ENCODE peak calls at places on chromosomes 13 and 19, in five cellular contexts. M is fibroblast of lung, B is PC-3, U is tibial nerve, S is body of pancreas. I is an unnamed sample.

GRCh38 chr19:53538378-53539109 is 599 bp downstream of the ZNF331 start:
- DNase-seq in M (no peak), B (peak; percentile 8), U (no peak), S (no peak), I (no peak)

GRCh38 chr19:53772943-53773342 is 51.2 kb downstream of the NLRP12 start:
- DNase-seq in M (peak; percentile 56), B (peak; percentile 87), U (peak; percentile 82), S (peak; percentile 60), I (peak; percentile 6)

GRCh38 chr13:97141564-97142005 is 80.5 kb upstream of the MBNL2 start:
- DNase-seq in M (peak; percentile 86), B (peak; percentile 92), U (peak; percentile 21), S (peak; percentile 72), I (no peak)

GRCh38 chr13:77000475-77000874 is 8.6 kb downstream of the CLN5 start:
- DNase-seq in M (peak; percentile 51), B (peak; percentile 48), U (no peak), S (no peak), I (no peak)

GRCh38 chr13:80276371-80277289 is 64.3 kb downstream of the SPRY2 start:
- DNase-seq in M (no peak), B (peak; percentile 9), U (peak; percentile 9), S (no peak), I (no peak)

GRCh38 chr13:107585466-107585865 is 629.9 kb downstream of the LIG4 start:
- DNase-seq in M (peak; percentile 44), B (no peak), U (no peak), S (peak; percentile 16), I (no peak)

GRCh38 chr13:37925878-37926473 is 56.4 kb upstream of the TRPC4 start:
- DNase-seq in M (no peak), B (no peak), U (no peak), S (no peak), I (no peak)

GRCh38 chr13:93915269-93915809 is 564.1 kb downstream of the DCT start:
- DNase-seq in M (peak; percentile 46), B (no peak), U (no peak), S (no peak), I (peak; percentile 34)

GRCh38 chr13:24716011-24716410 is 35.8 kb downstream of the ATP12A start:
- DNase-seq in M (no peak), B (no peak), U (no peak), S (no peak), I (no peak)
- H3K36me3 ChIP-seq in M (no peaks in the 10 kb centered on the region), B (no peaks in the 10 kb centered on the region), U (no peaks in the 10 kb centered on the region), S (no peaks in the 10 kb centered on the region), I (no peaks in the 10 kb centered on the region)

GRCh38 chr13:67771106-67771505 is 541.0 kb upstream of the PCDH9 start:
- DNase-seq in M (no peak), B (no peak), U (no peak), S (no peak), I (no peak)
- TF ChIP-seq CTCF in M (no peak), B (no peak), U (no peak), S (no peak), I (no peak)

GRCh38 chr19:41902594-41902993 is 19.6 kb downstream of the ARHGEF1 start:
- DNase-seq in M (no peak), B (no peak), U (no peak), S (no peak), I (no peak)

GRCh38 chr19:41903161-41903953 is 20.4 kb downstream of the ARHGEF1 start:
- DNase-seq in M (no peak), B (no peak), U (no peak), S (no peak), I (no peak)

GRCh38 chr19:41905273-41906002 is 22.5 kb downstream of the ARHGEF1 start:
- DNase-seq in M (no peak), B (no peak), U (no peak), S (no peak), I (no peak)

GRCh38 chr19:41906271-41906670 is 22.0 kb downstream of the ERFL start:
- DNase-seq in M (no peak), B (no peak), U (no peak), S (no peak), I (no peak)

DNA sequence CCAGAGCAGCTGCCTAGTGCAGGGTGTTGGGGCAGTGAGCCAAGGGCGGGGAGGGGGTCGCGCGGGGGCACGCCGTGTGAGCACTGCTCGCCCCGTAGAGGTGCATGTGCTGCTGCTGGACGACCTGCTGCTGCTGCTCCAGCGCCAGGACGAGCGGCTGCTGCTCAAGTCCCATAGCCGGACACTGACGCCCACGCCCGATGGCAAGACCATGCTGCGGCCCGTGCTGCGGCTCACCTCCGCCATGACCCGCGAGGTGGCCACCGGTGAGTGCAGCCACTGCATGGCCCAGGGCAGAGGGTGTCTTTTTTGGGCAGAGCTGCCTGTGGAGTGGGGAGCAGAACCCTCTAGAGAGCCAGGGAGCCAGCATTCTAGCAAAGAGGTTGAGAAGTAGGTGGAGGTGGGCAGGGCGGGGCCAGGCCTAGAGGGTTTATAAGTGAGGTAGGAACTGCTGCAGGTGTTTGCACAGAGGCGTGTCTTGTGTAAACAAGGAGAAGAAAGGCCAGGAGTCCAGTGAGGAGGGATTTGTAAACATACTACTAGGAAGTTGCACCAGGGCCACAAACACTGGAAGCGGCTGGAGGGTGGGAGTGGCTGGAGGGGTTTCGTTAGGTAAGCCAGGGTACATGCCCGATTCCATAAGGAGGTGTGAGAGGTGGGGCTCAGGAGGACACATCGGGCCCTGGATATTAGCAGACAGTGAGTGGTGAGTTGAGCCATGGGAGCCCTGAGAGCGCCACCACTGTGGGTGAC is 21.3 kb downstream of the ARHGEF1 start:
- DNase-seq in M (no peak), B (peak; percentile 81), U (no peak), S (peak; percentile 83), I (no peak)
- H3K36me3 ChIP-seq in M (peaks cover 24% of the 10 kb centered on the region), B (peaks cover 24% of the 10 kb centered on the region), U (peaks cover 12% of the 10 kb centered on the region), S (no peaks in the 10 kb centered on the region), I (peaks cover 42% of the 10 kb centered on the region)

GRCh38 chr19:3253270-3253669 is 28.8 kb downstream of the CELF5 start:
- DNase-seq in M (no peak), B (no peak), U (no peak), S (no peak), I (no peak)
- TF ChIP-seq CTCF in M (no peak), B (no peak), U (no peak), S (no peak), I (no peak)

I was measured in BJ.